ENCODE peak calls at places on chromosomes 11 and 22, in nine cellular contexts. I is transverse colon, Q is heart left ventricle, U is neuronal stem cell, L is adipocyte, T is heart right ventricle, J is SJSA1, W is HCT116, A is colonic mucosa. C is an unnamed sample.
A peak's percentile ranks its signal among the peaks of the same experiment; 100 is the strongest.

GRCh38 chr11:15523576-15523975 is 408.9 kb downstream of the INSC start:
- DNase-seq in J (no peak), W (no peak), L (no peak), U (no peak), T (no peak), I (no peak), Q (no peak), A (no peak), C (no peak)

GRCh38 chr22:44364750-44365118 is 52.0 kb upstream of the SHISAL1 start:
- DNase-seq in L (no peak), T (no peak), W (no peak), J (no peak), Q (peak; percentile 35), U (no peak), A (no peak), I (no peak), C (peak; percentile 3)

GRCh38 chr11:117901601-117902000 is 25.1 kb upstream of the FXYD6 start:
- DNase-seq in A (no peak), I (no peak), J (no peak), Q (peak; percentile 12), W (no peak), T (no peak), L (no peak), U (no peak), C (no peak)

GRCh38 chr22:42992092-42992491 is 22.9 kb downstream of the PACSIN2 start:
- DNase-seq in U (no peak), I (no peak), A (no peak), J (no peak), Q (no peak), L (no peak), W (no peak), T (no peak), C (no peak)

GRCh38 chr11:132941024-132941646 is 591.2 kb downstream of the OPCML start:
- DNase-seq in Q (no peak), A (no peak), I (no peak), W (no peak), U (peak; percentile 23), T (peak; percentile 22), J (no peak), L (peak; percentile 78), C (no peak)

GRCh38 chr11:45262900-45263299 is 23.2 kb downstream of the SYT13 start:
- DNase-seq in A (no peak), U (no peak), T (no peak), I (peak; percentile 36), L (no peak), W (no peak), J (no peak), Q (no peak), C (no peak)

GRCh38 chr11:65524747-65525658 is at the start of gene SCYL1:
- DNase-seq in Q (peak; percentile 86), J (peak; percentile 88), W (no peak), I (peak; percentile 88), L (peak; percentile 95), U (peak; percentile 80), T (peak; percentile 78), A (peak; percentile 84), C (peak; percentile 70)

GRCh38 chr22:32644252-32645100 is 157.0 kb upstream of the TIMP3 start:
- DNase-seq in A (peak; percentile 30), Q (peak; percentile 69), W (no peak), T (peak; percentile 80), L (peak; percentile 31), J (no peak), I (peak; percentile 50), U (no peak), C (no peak)

GRCh38 chr11:128520886-128521696 is 66.3 kb downstream of the ETS1 start:
- DNase-seq in A (no peak), I (no peak), T (no peak), U (no peak), Q (peak; percentile 27), L (peak; percentile 51), J (no peak), W (no peak), C (no peak)

GRCh38 chr11:100776212-100776896 is 89.3 kb downstream of the ARHGAP42 start:
- DNase-seq in T (no peak), W (peak; percentile 82), Q (no peak), U (no peak), A (no peak), I (no peak), J (no peak), L (no peak), C (no peak)

GRCh38 chr11:71179877-71180276 is 72.5 kb downstream of the SHANK2 start:
- DNase-seq in U (no peak), Q (no peak), W (no peak), I (peak; percentile 20), A (peak; percentile 33), J (no peak), L (no peak), T (no peak), C (no peak)

GRCh38 chr11:11065396-11065795 is 207.5 kb upstream of the ZBED5 start:
- DNase-seq in Q (no peak), I (no peak), A (no peak), T (no peak), W (no peak), J (no peak), U (no peak), L (no peak), C (no peak)

GRCh38 chr11:128603752-128604472 is 16.6 kb upstream of the ETS1 start:
- DNase-seq in U (no peak), L (no peak), I (no peak), T (no peak), A (no peak), W (no peak), J (no peak), Q (no peak), C (no peak)

GRCh38 chr11:82718307-82718706 is 15.4 kb downstream of the FAM181B start:
- DNase-seq in L (peak; percentile 81), Q (peak; percentile 29), A (no peak), J (no peak), T (peak; percentile 16), W (peak; percentile 19), U (peak; percentile 57), I (no peak), C (peak; percentile 45)

GRCh38 chr22:32717337-32718240 is 83.9 kb upstream of the TIMP3 start:
- DNase-seq in I (no peak), J (no peak), Q (peak; percentile 64), A (no peak), T (peak; percentile 69), L (no peak), U (no peak), W (no peak), C (no peak)

GRCh38 chr11:17894929-17895658 is 117.8 kb downstream of the SERGEF start:
- DNase-seq in Q (peak; percentile 51), J (no peak), A (no peak), T (peak; percentile 18), L (no peak), W (no peak), U (no peak), I (no peak), C (peak; percentile 66)

GRCh38 chr22:38921126-38921525 is 36.3 kb upstream of the APOBEC3A start:
- DNase-seq in L (no peak), W (peak; percentile 39), J (no peak), Q (no peak), A (peak; percentile 95), T (no peak), U (no peak), I (peak; percentile 91), C (no peak)

GRCh38 chr22:39439170-39439569 is 17.6 kb upstream of the MGAT3 start:
- DNase-seq in A (no peak), Q (no peak), T (no peak), L (peak; percentile 33), W (no peak), U (no peak), I (no peak), J (no peak), C (no peak)

GRCh38 chr11:76166314-76166713 is 40.0 kb downstream of the WNT11 start:
- DNase-seq in I (no peak), A (no peak), W (no peak), T (no peak), U (no peak), Q (no peak), J (no peak), L (no peak), C (no peak)

GRCh38 chr11:119361056-119361787 is 14.7 kb upstream of the MFRP start:
- DNase-seq in Q (peak; percentile 85), T (peak; percentile 70), A (no peak), L (peak; percentile 83), J (no peak), U (peak; percentile 62), I (no peak), W (peak; percentile 79), C (no peak)

GRCh38 chr22:26845016-26845728 is 187.8 kb downstream of the MIAT start:
- DNase-seq in J (no peak), T (no peak), Q (no peak), W (no peak), A (no peak), L (no peak), U (no peak), I (no peak), C (no peak)

GRCh38 chr11:957201-957920 is 31.7 kb downstream of the AP2A2 start:
- DNase-seq in U (no peak), T (no peak), J (no peak), A (no peak), Q (no peak), I (no peak), L (no peak), W (no peak), C (no peak)
- H3K4me1 ChIP-seq in U (peaks cover 17% of the 10 kb centered on the region), T (peaks cover 17% of the 10 kb centered on the region), J (no peaks in the 10 kb centered on the region), A (peaks cover 24% of the 10 kb centered on the region), Q (peaks cover 15% of the 10 kb centered on the region), I (peaks cover 36% of the 10 kb centered on the region), L (peaks cover 4% of the 10 kb centered on the region), W (no peaks in the 10 kb centered on the region), C (no peaks in the 10 kb centered on the region)

GRCh38 chr22:46106279-46107022 is 43.9 kb upstream of the PPARA start:
- DNase-seq in U (no peak), W (no peak), L (no peak), I (no peak), J (no peak), Q (no peak), A (no peak), T (no peak), C (peak; percentile 48)
- H3K4me3 ChIP-seq in U (peak overlapping the region; percentile 10), W (no peak overlapping the region), L (no peak overlapping the region), I (no peak overlapping the region), J (no peak overlapping the region), Q (no peak overlapping the region), A (no peak overlapping the region), T (no peak overlapping the region), C (no peak overlapping the region)

GRCh38 chr22:16819249-16819648 is 6.0 kb downstream of the XKR3 start:
- DNase-seq in W (no peak), Q (no peak), T (no peak), I (no peak), A (no peak), J (no peak), U (no peak), L (no peak), C (no peak)
- H3K9me3 ChIP-seq in W (no peaks in the 10 kb centered on the region), Q (peaks cover 10% of the 10 kb centered on the region), T (peaks cover 9% of the 10 kb centered on the region), I (peaks cover 7% of the 10 kb centered on the region), A (peaks cover 3% of the 10 kb centered on the region), J (no peaks in the 10 kb centered on the region), U (no peaks in the 10 kb centered on the region), L (peaks cover 4% of the 10 kb centered on the region), C (no peaks in the 10 kb centered on the region)

DNA sequence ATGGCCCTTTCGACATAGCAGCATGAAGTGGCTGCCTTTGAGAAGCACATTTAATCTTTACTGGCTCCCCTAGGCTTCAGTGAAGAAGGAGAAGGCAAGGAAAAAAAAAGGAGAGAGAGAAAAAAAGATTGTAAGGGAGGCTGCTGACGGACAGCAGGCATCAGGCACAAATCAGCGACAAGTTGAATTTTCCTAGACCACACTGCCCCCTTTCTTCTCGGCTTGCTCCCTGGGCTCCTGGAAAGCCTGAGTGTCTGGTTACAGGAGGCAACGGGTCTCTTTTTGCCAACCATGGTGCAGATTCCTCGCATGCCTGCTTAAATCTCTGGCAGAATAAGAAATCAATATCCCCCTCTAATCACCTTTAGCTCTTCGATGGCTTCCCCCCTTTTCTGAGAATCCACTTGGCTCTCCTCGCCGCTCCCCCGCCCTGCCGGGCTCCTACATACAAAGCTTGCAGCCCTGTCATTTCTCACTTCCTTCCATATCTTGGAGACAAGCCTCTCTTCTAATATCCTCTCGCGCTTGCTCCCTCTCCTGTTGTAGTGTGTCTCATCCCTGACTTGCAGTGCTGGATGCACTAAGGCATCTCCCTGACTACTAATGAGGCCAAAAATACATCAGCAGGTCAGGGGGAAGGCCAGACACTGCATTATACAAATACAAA is 14.3 kb downstream of the BLID start:
- DNase-seq in U (peak; percentile 65), J (peak; percentile 55), W (no peak), I (peak; percentile 28), Q (peak; percentile 66), A (peak; percentile 28), L (peak; percentile 95), T (peak; percentile 80), C (peak; percentile 66)
- H3K4me1 ChIP-seq in U (peaks cover 23% of the 10 kb centered on the region), J (peaks cover 26% of the 10 kb centered on the region), W (peaks cover 60% of the 10 kb centered on the region), I (no peaks in the 10 kb centered on the region), Q (peaks cover 12% of the 10 kb centered on the region), A (no peaks in the 10 kb centered on the region), L (peaks cover 44% of the 10 kb centered on the region), T (peaks cover 12% of the 10 kb centered on the region), C (peaks cover 3% of the 10 kb centered on the region)